ENCODE peak calls at places on chromosomes 13 and 19, in four cellular contexts. U, S, H and V are unnamed samples.

GRCh38 chr19:41323430-41324125 is 13.6 kb downstream of the CCDC97 start:
- DNase-seq in U (no peak), S (no peak), H (no peak), V (no peak)

GRCh38 chr13:98384739-98385138 is 192.2 kb downstream of the STK24 start:
- DNase-seq in U (no peak), S (no peak), H (no peak), V (no peak)

GRCh38 chr13:30711837-30712236 is 23.5 kb upstream of the ALOX5AP start:
- DNase-seq in U (no peak), S (no peak), H (no peak), V (no peak)

GRCh38 chr19:45947926-45948325 is 25.7 kb downstream of the NOVA2 start:
- DNase-seq in U (no peak), S (no peak), H (no peak), V (no peak)

GRCh38 chr13:75135325-75135825 is 346.6 kb downstream of the TBC1D4 start:
- DNase-seq in U (no peak), S (no peak), H (no peak), V (no peak)

GRCh38 chr19:56137405-56137804 is 3.7 kb upstream of the ZNF444 start:
- DNase-seq in U (no peak), S (no peak), H (no peak), V (no peak)

GRCh38 chr19:43776285-43776684 is 4.5 kb downstream of the KCNN4 start:
- DNase-seq in U (no peak), S (no peak), H (no peak), V (no peak)

GRCh38 chr19:1540353-1540925 is 16.6 kb downstream of the PLK5 start:
- DNase-seq in U (no peak), S (no peak), H (no peak), V (no peak)

GRCh38 chr13:20716951-20717350 is 13.5 kb downstream of the IL17D start:
- DNase-seq in U (no peak), S (no peak), H (no peak), V (no peak)

GRCh38 chr19:47447470-47448359 is 24.0 kb downstream of the SLC8A2 start:
- DNase-seq in U (no peak), S (peak; percentile 16), H (peak; percentile 20), V (no peak)